ENCODE peak calls at places on chromosome 4, in five cellular contexts. One of them, this sample, is unnamed.

GRCh38 chr4:151173751-151174325 is 74.4 kb downstream of the RPS3A start:
- DNase-seq in IMR-90: peak; percentile 16
- DNase-seq in PC-3: no peak
- DNase-seq in neural progenitor cell: no peak
- DNase-seq in hepatocyte: no peak
- DNase-seq in this sample: no peak

GRCh38 chr4:78650106-78651021 is 98.8 kb downstream of the ANXA3 start:
- DNase-seq in hepatocyte: peak; percentile 52
- DNase-seq in IMR-90: peak; percentile 86
- DNase-seq in PC-3: peak; percentile 89
- DNase-seq in neural progenitor cell: no peak
- DNase-seq in this sample: no peak

GRCh38 chr4:76562161-76562560 is 127.1 kb downstream of the SHROOM3 start:
- DNase-seq in PC-3: peak; percentile 69
- DNase-seq in hepatocyte: no peak
- DNase-seq in neural progenitor cell: no peak
- DNase-seq in IMR-90: peak; percentile 91
- DNase-seq in this sample: no peak

GRCh38 chr4:147860960-147861359 is 129.1 kb downstream of the ARHGAP10 start:
- DNase-seq in hepatocyte: no peak
- DNase-seq in neural progenitor cell: no peak
- DNase-seq in PC-3: no peak
- DNase-seq in IMR-90: no peak
- DNase-seq in this sample: no peak

GRCh38 chr4:101475246-101475645 is 127.9 kb upstream of the PPP3CA start:
- DNase-seq in neural progenitor cell: no peak
- DNase-seq in hepatocyte: no peak
- DNase-seq in IMR-90: no peak
- DNase-seq in PC-3: no peak
- DNase-seq in this sample: no peak

GRCh38 chr4:20454440-20455037 is 202.8 kb downstream of the SLIT2 start:
- DNase-seq in neural progenitor cell: no peak
- DNase-seq in PC-3: no peak
- DNase-seq in IMR-90: no peak
- DNase-seq in hepatocyte: no peak
- DNase-seq in this sample: no peak

GRCh38 chr4:46656071-46656470 is 253.0 kb downstream of the COX7B2 start:
- DNase-seq in hepatocyte: peak; percentile 41
- DNase-seq in IMR-90: no peak
- DNase-seq in neural progenitor cell: no peak
- DNase-seq in PC-3: no peak
- DNase-seq in this sample: no peak

GRCh38 chr4:21726255-21726815 is 222.2 kb downstream of the KCNIP4 start:
- DNase-seq in hepatocyte: no peak
- DNase-seq in neural progenitor cell: no peak
- DNase-seq in IMR-90: no peak
- DNase-seq in PC-3: no peak
- DNase-seq in this sample: no peak

GRCh38 chr4:56434599-56435000 is 815 bp downstream of the PPAT start:
- DNase-seq in hepatocyte: no peak
- DNase-seq in PC-3: no peak
- DNase-seq in neural progenitor cell: peak; percentile 76
- DNase-seq in IMR-90: peak; percentile 58
- DNase-seq in this sample: peak; percentile 77

GRCh38 chr4:177566691-177567090 is 124.5 kb upstream of the AGA start:
- DNase-seq in PC-3: peak; percentile 11
- DNase-seq in hepatocyte: no peak
- DNase-seq in IMR-90: no peak
- DNase-seq in neural progenitor cell: no peak
- DNase-seq in this sample: no peak

GRCh38 chr4:91116861-91117260 is 989.7 kb downstream of the CCSER1 start:
- DNase-seq in PC-3: peak; percentile 48
- DNase-seq in neural progenitor cell: no peak
- DNase-seq in hepatocyte: peak; percentile 8
- DNase-seq in IMR-90: no peak
- DNase-seq in this sample: peak; percentile 33

GRCh38 chr4:48409203-48409602 is 67.9 kb downstream of the SLAIN2 start:
- DNase-seq in PC-3: no peak
- DNase-seq in neural progenitor cell: no peak
- DNase-seq in hepatocyte: no peak
- DNase-seq in IMR-90: no peak
- DNase-seq in this sample: no peak

GRCh38 chr4:33715996-33716395 is 2528.3 kb downstream of the ARAP2 start:
- DNase-seq in IMR-90: no peak
- DNase-seq in neural progenitor cell: no peak
- DNase-seq in PC-3: peak; percentile 79
- DNase-seq in hepatocyte: no peak
- DNase-seq in this sample: peak; percentile 32

GRCh38 chr4:121360496-121360895 is 20.3 kb downstream of the QRFPR start:
- DNase-seq in PC-3: peak; percentile 21
- DNase-seq in IMR-90: peak; percentile 2
- DNase-seq in neural progenitor cell: no peak
- DNase-seq in hepatocyte: no peak
- DNase-seq in this sample: no peak

GRCh38 chr4:84803720-84804119 is 162.8 kb downstream of the WDFY3 start:
- DNase-seq in hepatocyte: no peak
- DNase-seq in IMR-90: peak; percentile 63
- DNase-seq in PC-3: peak; percentile 67
- DNase-seq in neural progenitor cell: no peak
- DNase-seq in this sample: no peak

GRCh38 chr4:187208641-187209040 is 485.0 kb upstream of the FAT1 start:
- DNase-seq in hepatocyte: peak; percentile 23
- DNase-seq in neural progenitor cell: no peak
- DNase-seq in IMR-90: no peak
- DNase-seq in PC-3: peak; percentile 50
- DNase-seq in this sample: no peak

GRCh38 chr4:83208371-83208770 is 76.2 kb downstream of the COQ2 start:
- DNase-seq in IMR-90: no peak
- DNase-seq in PC-3: no peak
- DNase-seq in neural progenitor cell: no peak
- DNase-seq in hepatocyte: no peak
- DNase-seq in this sample: no peak

GRCh38 chr4:99610605-99611172 is 36.1 kb downstream of the MTTP start:
- DNase-seq in IMR-90: no peak
- DNase-seq in PC-3: peak; percentile 19
- DNase-seq in neural progenitor cell: no peak
- DNase-seq in hepatocyte: no peak
- DNase-seq in this sample: no peak

GRCh38 chr4:6342530-6343293 is 73.1 kb downstream of the WFS1 start:
- DNase-seq in hepatocyte: no peak
- DNase-seq in neural progenitor cell: peak; percentile 59
- DNase-seq in PC-3: no peak
- DNase-seq in IMR-90: peak; percentile 27
- DNase-seq in this sample: no peak

GRCh38 chr4:151046609-151047008 is 31.5 kb upstream of the LRBA start:
- DNase-seq in IMR-90: no peak
- DNase-seq in hepatocyte: no peak
- DNase-seq in PC-3: no peak
- DNase-seq in neural progenitor cell: no peak
- DNase-seq in this sample: no peak

GRCh38 chr4:20532871-20533870 is 167.1 kb upstream of the PACRGL start:
- DNase-seq in IMR-90: peak; percentile 41
- DNase-seq in neural progenitor cell: no peak
- DNase-seq in hepatocyte: no peak
- DNase-seq in PC-3: peak; percentile 60
- DNase-seq in this sample: no peak

GRCh38 chr4:113141901-113142346 is 92.5 kb downstream of the ANK2 start:
- DNase-seq in hepatocyte: peak; percentile 9
- DNase-seq in IMR-90: peak; percentile 43
- DNase-seq in neural progenitor cell: no peak
- DNase-seq in PC-3: peak; percentile 87
- DNase-seq in this sample: no peak

GRCh38 chr4:26298198-26298950 is 22.4 kb upstream of the RBPJ start:
- DNase-seq in PC-3: peak; percentile 71
- DNase-seq in neural progenitor cell: peak; percentile 54
- DNase-seq in IMR-90: peak; percentile 83
- DNase-seq in hepatocyte: no peak
- DNase-seq in this sample: no peak

GRCh38 chr4:174450051-174450450 is 72.2 kb downstream of the HPGD start:
- DNase-seq in IMR-90: no peak
- DNase-seq in PC-3: no peak
- DNase-seq in neural progenitor cell: no peak
- DNase-seq in hepatocyte: no peak
- DNase-seq in this sample: no peak

DNA sequence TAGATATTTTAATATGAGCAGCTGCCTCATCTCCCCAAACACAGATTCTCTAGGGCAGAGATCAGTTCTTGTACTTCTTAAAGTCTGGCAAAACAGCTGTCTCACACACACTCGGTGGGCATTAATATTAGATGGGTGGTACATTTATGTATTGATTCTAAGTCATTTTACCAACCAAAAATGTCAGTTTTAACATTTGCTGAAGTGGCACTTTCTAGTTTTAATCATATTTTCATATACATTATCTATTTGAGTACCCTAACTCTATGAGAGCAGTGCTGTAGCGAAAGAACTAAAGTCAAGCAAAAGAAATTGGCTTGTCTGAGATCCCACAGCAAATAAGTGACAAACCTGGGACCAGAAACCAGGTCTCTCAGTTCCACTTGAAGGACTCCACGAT is 134.5 kb upstream of the SPRY1 start:
- DNase-seq in PC-3: no peak
- DNase-seq in hepatocyte: no peak
- DNase-seq in neural progenitor cell: no peak
- DNase-seq in IMR-90: no peak
- DNase-seq in this sample: no peak
- H4K20me1 ChIP-seq in PC-3: no peaks in the 10 kb centered on the region
- H4K20me1 ChIP-seq in hepatocyte: no peaks in the 10 kb centered on the region
- H4K20me1 ChIP-seq in neural progenitor cell: no peaks in the 10 kb centered on the region
- H4K20me1 ChIP-seq in IMR-90: no peaks in the 10 kb centered on the region
- H4K20me1 ChIP-seq in this sample: no peaks in the 10 kb centered on the region

GRCh38 chr4:7838136-7838782 is 101.4 kb downstream of the AFAP1 start:
- DNase-seq in hepatocyte: no peak
- DNase-seq in neural progenitor cell: no peak
- DNase-seq in IMR-90: no peak
- DNase-seq in PC-3: no peak
- DNase-seq in this sample: no peak

GRCh38 chr4:7837597-7838135 is 102.0 kb downstream of the AFAP1 start:
- DNase-seq in PC-3: no peak
- DNase-seq in neural progenitor cell: no peak
- DNase-seq in IMR-90: no peak
- DNase-seq in hepatocyte: no peak
- DNase-seq in this sample: no peak

GRCh38 chr4:7841071-7841470 is 98.6 kb downstream of the AFAP1 start:
- DNase-seq in PC-3: no peak
- DNase-seq in IMR-90: no peak
- DNase-seq in hepatocyte: no peak
- DNase-seq in neural progenitor cell: peak; percentile 20
- DNase-seq in this sample: no peak

GRCh38 chr4:7842384-7843279 is 97.0 kb downstream of the AFAP1 start:
- DNase-seq in hepatocyte: peak; percentile 65
- DNase-seq in PC-3: peak; percentile 92
- DNase-seq in neural progenitor cell: no peak
- DNase-seq in IMR-90: peak; percentile 99
- DNase-seq in this sample: no peak

DNA sequence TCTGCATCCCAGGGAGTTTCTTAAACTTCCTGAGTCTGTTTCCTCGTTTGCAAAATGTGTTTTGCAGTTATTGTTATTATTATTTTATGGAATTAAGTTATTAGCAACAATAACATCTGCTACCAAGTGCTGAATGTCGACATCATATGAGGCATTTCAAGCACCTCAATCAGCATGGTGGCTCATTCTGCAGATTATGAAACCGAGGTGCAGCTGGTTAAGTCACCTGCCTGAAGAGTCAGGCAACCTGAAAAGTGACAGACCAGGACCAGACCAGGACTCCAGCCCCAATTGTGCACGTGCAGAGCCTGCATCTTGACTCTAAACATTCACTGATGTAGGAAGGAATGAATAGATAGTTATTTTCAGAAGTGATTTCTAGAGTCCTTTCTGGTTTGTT is 99.8 kb downstream of the AFAP1 start:
- DNase-seq in IMR-90: no peak
- DNase-seq in hepatocyte: no peak
- DNase-seq in PC-3: no peak
- DNase-seq in neural progenitor cell: no peak
- DNase-seq in this sample: no peak
- H3K27ac ChIP-seq in IMR-90: no peak overlapping the region
- H3K27ac ChIP-seq in hepatocyte: no peak overlapping the region
- H3K27ac ChIP-seq in PC-3: no peak overlapping the region
- H3K27ac ChIP-seq in neural progenitor cell: no peak overlapping the region
- H3K27ac ChIP-seq in this sample: no peak overlapping the region

GRCh38 chr4:102734116-102734515 is 26.7 kb downstream of the MANBA start:
- DNase-seq in IMR-90: no peak
- DNase-seq in PC-3: no peak
- DNase-seq in neural progenitor cell: no peak
- DNase-seq in hepatocyte: no peak
- DNase-seq in this sample: no peak

GRCh38 chr4:102736636-102737549 is 23.9 kb downstream of the MANBA start:
- DNase-seq in PC-3: peak; percentile 78
- DNase-seq in neural progenitor cell: no peak
- DNase-seq in hepatocyte: peak; percentile 33
- DNase-seq in IMR-90: no peak
- DNase-seq in this sample: peak; percentile 10

GRCh38 chr4:102734591-102735385 is 26.0 kb downstream of the MANBA start:
- DNase-seq in IMR-90: peak; percentile 84
- DNase-seq in neural progenitor cell: no peak
- DNase-seq in hepatocyte: peak; percentile 39
- DNase-seq in PC-3: peak; percentile 52
- DNase-seq in this sample: no peak

GRCh38 chr4:102732678-102733445 is 27.9 kb downstream of the MANBA start:
- DNase-seq in neural progenitor cell: no peak
- DNase-seq in hepatocyte: no peak
- DNase-seq in IMR-90: no peak
- DNase-seq in PC-3: no peak
- DNase-seq in this sample: no peak

GRCh38 chr4:102735578-102735977 is 25.2 kb downstream of the MANBA start:
- DNase-seq in hepatocyte: no peak
- DNase-seq in neural progenitor cell: no peak
- DNase-seq in IMR-90: no peak
- DNase-seq in PC-3: peak; percentile 63
- DNase-seq in this sample: no peak
- H3K4me2 ChIP-seq in hepatocyte: peak overlapping the region; percentile 33
- H3K4me2 ChIP-seq in neural progenitor cell: no peak overlapping the region
- H3K4me2 ChIP-seq in IMR-90: no peak overlapping the region
- H3K4me2 ChIP-seq in PC-3: peak overlapping the region; percentile 51
- H3K4me2 ChIP-seq in this sample: no peak overlapping the region

GRCh38 chr4:92516450-92516849 is 212.7 kb downstream of the GRID2 start:
- DNase-seq in PC-3: no peak
- DNase-seq in neural progenitor cell: no peak
- DNase-seq in hepatocyte: no peak
- DNase-seq in IMR-90: no peak
- DNase-seq in this sample: no peak
- H4K20me1 ChIP-seq in PC-3: no peaks in the 10 kb centered on the region
- H4K20me1 ChIP-seq in neural progenitor cell: no peaks in the 10 kb centered on the region
- H4K20me1 ChIP-seq in hepatocyte: no peaks in the 10 kb centered on the region
- H4K20me1 ChIP-seq in IMR-90: no peaks in the 10 kb centered on the region
- H4K20me1 ChIP-seq in this sample: no peaks in the 10 kb centered on the region

GRCh38 chr4:158771776-158772175 is 3.0 kb downstream of the FNIP2 start:
- DNase-seq in IMR-90: no peak
- DNase-seq in hepatocyte: no peak
- DNase-seq in neural progenitor cell: no peak
- DNase-seq in PC-3: no peak
- DNase-seq in this sample: no peak
- H3K27ac ChIP-seq in IMR-90: no peak overlapping the region
- H3K27ac ChIP-seq in hepatocyte: no peak overlapping the region
- H3K27ac ChIP-seq in neural progenitor cell: no peak overlapping the region
- H3K27ac ChIP-seq in PC-3: no peak overlapping the region
- H3K27ac ChIP-seq in this sample: no peak overlapping the region